ENCODE peak calls at places on chromosomes 16 and 17, in six cellular contexts. N, M, Z, C, B and L are unnamed samples.

GRCh38 chr17:68440526-68440925 is 16.8 kb downstream of the WIPI1 start:
- DNase-seq in N (no peak), M (peak; percentile 61), Z (no peak), C (no peak), B (no peak), L (no peak)

GRCh38 chr17:40912506-40913220 is 24.8 kb downstream of the KRT23 start:
- DNase-seq in N (no peak), M (no peak), Z (no peak), C (no peak), B (no peak), L (no peak)

GRCh38 chr16:49857423-49858181 is 1.7 kb upstream of the ZNF423 start:
- DNase-seq in N (peak; percentile 71), M (peak; percentile 71), Z (no peak), C (no peak), B (no peak), L (peak; percentile 76)

GRCh38 chr17:52207786-52208185 is 49.3 kb upstream of the CA10 start:
- DNase-seq in N (no peak), M (no peak), Z (no peak), C (no peak), B (no peak), L (no peak)

GRCh38 chr16:9657659-9658058 is 524.6 kb downstream of the GRIN2A start:
- DNase-seq in N (no peak), M (no peak), Z (no peak), C (no peak), B (no peak), L (no peak)

GRCh38 chr17:28896884-28897768 is at the start of gene FLOT2:
- DNase-seq in N (peak; percentile 79), M (peak; percentile 73), Z (no peak), C (peak; percentile 32), B (peak; percentile 64), L (peak; percentile 89)

GRCh38 chr16:86611517-86611840 is 33.1 kb downstream of the FOXL1 start:
- DNase-seq in N (peak; percentile 46), M (peak; percentile 94), Z (no peak), C (no peak), B (no peak), L (no peak)

GRCh38 chr17:42288985-42289862 is 926 bp downstream of the STAT5A start:
- DNase-seq in N (peak; percentile 56), M (no peak), Z (no peak), C (no peak), B (no peak), L (peak; percentile 74)

GRCh38 chr17:51731941-51732722 is 426.4 kb downstream of the CA10 start:
- DNase-seq in N (no peak), M (no peak), Z (no peak), C (no peak), B (no peak), L (no peak)

GRCh38 chr16:88672776-88673175 is 9.9 kb upstream of the MVD start:
- DNase-seq in N (no peak), M (no peak), Z (no peak), C (no peak), B (no peak), L (no peak)

GRCh38 chr16:50547944-50548658 is at the start of gene NKD1:
- DNase-seq in N (peak; percentile 82), M (peak; percentile 35), Z (no peak), C (peak; percentile 14), B (no peak), L (peak; percentile 85)

GRCh38 chr16:81239722-81240121 is 1.2 kb downstream of the BCO1 start:
- DNase-seq in N (no peak), M (no peak), Z (no peak), C (no peak), B (no peak), L (no peak)

GRCh38 chr17:75295220-75296158 is 6.3 kb upstream of the SLC25A19 start:
- DNase-seq in N (no peak), M (no peak), Z (no peak), C (no peak), B (no peak), L (no peak)

GRCh38 chr16:86158688-86159360 is 259.9 kb downstream of the IRF8 start:
- DNase-seq in N (no peak), M (no peak), Z (no peak), C (no peak), B (no peak), L (no peak)

GRCh38 chr17:78665952-78666920 is 89.0 kb upstream of the DNAH17 start:
- DNase-seq in N (peak; percentile 51), M (peak; percentile 43), Z (no peak), C (no peak), B (no peak), L (peak; percentile 68)

GRCh38 chr17:50265690-50266306 is 8.5 kb upstream of the TMEM92 start:
- DNase-seq in N (no peak), M (no peak), Z (no peak), C (no peak), B (no peak), L (peak; percentile 55)

GRCh38 chr16:20944861-20945390 is 44.4 kb downstream of the LYRM1 start:
- DNase-seq in N (no peak), M (peak; percentile 35), Z (no peak), C (no peak), B (peak; percentile 6), L (no peak)

GRCh38 chr17:58324409-58325288 is 3.9 kb downstream of the TSPOAP1 start:
- DNase-seq in N (peak; percentile 76), M (no peak), Z (no peak), C (no peak), B (no peak), L (peak; percentile 85)

GRCh38 chr17:49978501-49978900 is 9.5 kb downstream of the DLX4 start:
- DNase-seq in N (no peak), M (no peak), Z (no peak), C (no peak), B (no peak), L (peak; percentile 85)

GRCh38 chr17:2867441-2868424 is 71.5 kb downstream of the RAP1GAP2 start:
- DNase-seq in N (no peak), M (peak; percentile 39), Z (no peak), C (no peak), B (no peak), L (no peak)

GRCh38 chr16:89049484-89050118 is 44.1 kb upstream of the ACSF3 start:
- DNase-seq in N (peak; percentile 23), M (peak; percentile 3), Z (no peak), C (peak; percentile 87), B (no peak), L (no peak)

GRCh38 chr17:39962642-39963220 is at the start of gene GSDMA:
- DNase-seq in N (peak; percentile 12), M (no peak), Z (no peak), C (no peak), B (no peak), L (no peak)